ENCODE peak calls at places on chromosomes 3 and 15, in four cellular contexts. One of them, this sample, is unnamed.

GRCh38 chr3:124097362-124098120 is 105.6 kb upstream of the ROPN1 start:
- DNase-seq in K562: no peak
- DNase-seq in GM12878: no peak
- DNase-seq in HepG2: no peak
- DNase-seq in this sample: no peak

GRCh38 chr3:183022935-183023516 is 42.7 kb upstream of the DCUN1D1 start:
- DNase-seq in K562: no peak
- DNase-seq in HepG2: peak; percentile 22
- DNase-seq in GM12878: no peak
- DNase-seq in this sample: no peak

GRCh38 chr3:197226179-197226578 is 72.2 kb downstream of the DLG1 start:
- DNase-seq in GM12878: no peak
- DNase-seq in HepG2: no peak
- DNase-seq in K562: peak; percentile 13
- DNase-seq in this sample: peak; percentile 37

GRCh38 chr3:126026277-126026751 is 57.3 kb downstream of the ROPN1B start:
- DNase-seq in HepG2: no peak
- DNase-seq in K562: no peak
- DNase-seq in GM12878: no peak
- DNase-seq in this sample: no peak

GRCh38 chr3:72341943-72342342 is 506.3 kb downstream of the SHQ1 start:
- DNase-seq in K562: no peak
- DNase-seq in HepG2: no peak
- DNase-seq in GM12878: no peak
- DNase-seq in this sample: no peak

GRCh38 chr3:72282918-72283317 is 498.0 kb upstream of the PROK2 start:
- DNase-seq in K562: no peak
- DNase-seq in GM12878: no peak
- DNase-seq in HepG2: no peak
- DNase-seq in this sample: no peak

GRCh38 chr3:170869645-170870593 is at the start of gene RPL22L1:
- DNase-seq in HepG2: peak; percentile 90
- DNase-seq in GM12878: peak; percentile 91
- DNase-seq in K562: peak; percentile 89
- DNase-seq in this sample: peak; percentile 87

GRCh38 chr15:70401709-70402108 is 304.0 kb upstream of the TLE3 start:
- DNase-seq in HepG2: no peak
- DNase-seq in K562: no peak
- DNase-seq in GM12878: no peak
- DNase-seq in this sample: no peak

GRCh38 chr15:101254157-101255065 is 2.6 kb upstream of the CHSY1 start:
- DNase-seq in K562: no peak
- DNase-seq in GM12878: no peak
- DNase-seq in HepG2: no peak
- DNase-seq in this sample: no peak

GRCh38 chr15:49313650-49314049 is 109.4 kb upstream of the FGF7 start:
- DNase-seq in K562: no peak
- DNase-seq in GM12878: no peak
- DNase-seq in HepG2: no peak
- DNase-seq in this sample: no peak

GRCh38 chr15:29724026-29724425 is 98.2 kb downstream of the TJP1 start:
- DNase-seq in GM12878: no peak
- DNase-seq in K562: no peak
- DNase-seq in HepG2: no peak
- DNase-seq in this sample: no peak

GRCh38 chr3:143433787-143434378 is 314.3 kb downstream of the CHST2 start:
- DNase-seq in HepG2: peak; percentile 4
- DNase-seq in GM12878: no peak
- DNase-seq in K562: peak; percentile 19
- DNase-seq in this sample: peak; percentile 2

GRCh38 chr3:11288786-11289637 is 16.8 kb downstream of the ATG7 start:
- DNase-seq in HepG2: peak; percentile 23
- DNase-seq in K562: peak; percentile 69
- DNase-seq in GM12878: peak; percentile 71
- DNase-seq in this sample: no peak

GRCh38 chr15:43748376-43748775 is 2.1 kb downstream of the PDIA3 start:
- DNase-seq in K562: no peak
- DNase-seq in GM12878: no peak
- DNase-seq in HepG2: no peak
- DNase-seq in this sample: no peak

GRCh38 chr3:139586420-139587017 is 47.0 kb upstream of the RBP1 start:
- DNase-seq in GM12878: peak; percentile 20
- DNase-seq in K562: no peak
- DNase-seq in HepG2: no peak
- DNase-seq in this sample: no peak

GRCh38 chr3:115713247-115713646 is 89.9 kb downstream of the GAP43 start:
- DNase-seq in GM12878: no peak
- DNase-seq in HepG2: no peak
- DNase-seq in K562: no peak
- DNase-seq in this sample: peak; percentile 73
- TF ChIP-seq FOXM1 in GM12878: no peak
- TF ChIP-seq FOXM1 in HepG2: no peak
- TF ChIP-seq FOXM1 in K562: no peak
- TF ChIP-seq FOXM1 in this sample: no peak

DNA sequence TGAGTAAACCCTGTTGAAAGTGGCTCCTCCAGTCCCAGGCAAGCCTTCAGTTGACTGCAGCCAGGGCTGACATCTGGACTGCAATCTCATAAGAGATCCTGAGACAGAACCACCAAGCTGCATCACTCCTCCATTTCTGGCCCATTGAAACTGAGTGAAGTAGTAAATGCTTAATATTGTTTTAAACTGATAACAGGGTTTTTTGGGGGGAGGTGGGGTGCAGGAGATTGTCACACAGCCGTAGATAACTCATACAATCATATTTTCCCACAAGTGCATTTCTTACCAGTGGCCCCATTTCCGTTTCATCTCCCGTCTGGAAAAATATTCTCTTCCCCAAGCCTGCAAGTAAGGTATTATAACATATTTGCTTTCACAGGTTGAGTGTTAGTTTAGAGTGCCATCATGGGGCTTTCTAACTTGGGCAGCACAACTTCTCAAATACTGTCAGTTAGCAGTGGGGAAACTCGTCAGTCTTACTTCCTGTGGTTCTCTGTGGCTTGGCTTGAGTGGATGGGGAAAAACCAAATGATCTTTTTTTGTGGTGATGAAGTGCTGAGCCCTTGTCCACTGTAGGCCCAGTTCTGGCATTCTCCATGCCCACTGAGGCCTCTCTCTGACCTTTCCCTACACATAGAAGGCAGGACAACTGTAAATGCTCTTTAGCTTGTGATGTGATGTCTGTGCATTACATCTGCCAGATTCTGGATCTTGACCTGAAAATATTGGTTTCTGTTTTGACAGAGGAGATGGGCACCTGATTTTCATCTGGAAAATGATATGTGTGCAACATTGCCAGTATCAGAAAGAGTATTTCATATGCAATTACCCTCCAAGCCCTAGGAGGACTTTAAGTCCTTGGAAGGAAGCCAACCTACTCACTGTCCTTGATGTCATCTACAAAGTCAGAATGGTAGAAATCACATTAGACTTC is 90.1 kb upstream of the BHLHE40 start:
- DNase-seq in HepG2: no peak
- DNase-seq in K562: no peak
- DNase-seq in GM12878: peak; percentile 71
- DNase-seq in this sample: peak; percentile 33
- TF ChIP-seq CTCF in HepG2: no peak
- TF ChIP-seq CTCF in K562: no peak
- TF ChIP-seq CTCF in GM12878: no peak
- TF ChIP-seq CTCF in this sample: no peak

GRCh38 chr15:93983501-93983900 is 247.9 kb upstream of the MCTP2 start:
- DNase-seq in GM12878: no peak
- DNase-seq in K562: no peak
- DNase-seq in HepG2: no peak
- DNase-seq in this sample: no peak
- TF ChIP-seq FOXM1 in GM12878: no peak
- TF ChIP-seq FOXM1 in K562: no peak
- TF ChIP-seq FOXM1 in HepG2: no peak
- TF ChIP-seq FOXM1 in this sample: no peak

DNA sequence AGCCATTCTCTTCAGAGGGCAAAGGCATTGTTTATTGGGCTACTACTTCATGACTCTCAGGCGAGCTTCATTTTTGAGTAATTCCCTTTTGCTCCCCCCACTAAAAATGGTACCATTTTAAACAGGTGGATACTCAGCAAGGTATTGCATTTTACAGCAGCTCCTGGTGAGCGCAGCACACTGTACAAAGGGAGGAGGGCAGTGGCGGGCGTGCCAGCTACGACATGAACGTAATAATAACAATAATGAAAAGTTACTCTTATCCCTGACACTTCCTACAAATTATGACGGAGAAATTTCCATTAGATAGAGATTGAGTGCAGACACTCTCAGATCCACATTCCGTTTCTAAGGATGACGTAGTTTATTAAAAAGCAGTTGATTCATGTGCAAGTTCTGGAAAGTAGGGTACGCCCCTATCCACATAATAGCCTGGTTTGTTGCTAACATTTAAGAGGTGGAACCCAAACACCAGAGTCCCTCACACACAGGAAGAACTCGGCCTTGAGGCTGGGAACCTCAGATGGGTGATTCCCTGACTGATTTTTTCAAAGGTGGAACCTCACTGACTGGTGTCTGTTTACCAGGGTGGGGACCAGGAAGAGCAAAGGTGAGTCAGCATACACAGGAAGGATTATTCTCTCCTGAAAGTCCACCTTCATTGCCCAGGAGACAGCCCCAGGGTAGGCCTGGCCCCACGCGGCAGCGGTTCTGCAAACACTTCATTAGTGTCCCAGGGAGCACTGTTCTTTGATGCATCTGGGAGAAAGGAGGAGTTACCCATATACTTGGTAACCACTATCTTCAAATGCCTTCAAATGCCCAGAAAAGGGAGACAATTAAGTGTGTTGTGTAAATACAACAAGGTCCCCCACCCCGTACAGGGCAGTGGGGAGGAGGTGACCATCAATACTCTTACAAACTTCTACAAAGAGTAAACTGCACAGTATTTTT is 69.9 kb downstream of the LDHAL6B start:
- DNase-seq in GM12878: no peak
- DNase-seq in K562: no peak
- DNase-seq in HepG2: peak; percentile 96
- DNase-seq in this sample: no peak
- TF ChIP-seq CTCF in GM12878: no peak
- TF ChIP-seq CTCF in K562: no peak
- TF ChIP-seq CTCF in HepG2: peak; percentile 27
- TF ChIP-seq CTCF in this sample: no peak